ENCODE peak calls at places on chromosomes 5 and 9, in ten cellular contexts. T, S, O, J, Q, V, D, A, Z and B are unnamed samples.

GRCh38 chr5:1793301-1793740 is 6.3 kb downstream of the MRPL36 start:
- DNase-seq in T (no peak), S (no peak), O (no peak), J (no peak), Q (no peak), V (no peak), D (no peak), A (no peak), Z (no peak), B (no peak)

GRCh38 chr9:8784813-8785212 is 985.2 kb upstream of the DMAC1 start:
- DNase-seq in T (no peak), S (no peak), O (no peak), J (no peak), Q (no peak), V (no peak), D (no peak), A (no peak), Z (no peak), B (peak; percentile 21)

GRCh38 chr5:13746026-13746425 is 198.5 kb downstream of the DNAH5 start:
- DNase-seq in T (no peak), S (no peak), O (no peak), J (no peak), Q (no peak), V (no peak), D (no peak), A (no peak), Z (no peak), B (no peak)

GRCh38 chr5:140926211-140926902 is at the start of gene PCDHAC1:
- DNase-seq in T (peak; percentile 88), S (peak; percentile 64), O (no peak), J (peak; percentile 46), Q (peak; percentile 94), V (peak; percentile 78), D (peak; percentile 5), A (peak; percentile 93), Z (peak; percentile 98), B (peak; percentile 98)

GRCh38 chr5:72195581-72195980 is 88.3 kb downstream of the MAP1B start:
- DNase-seq in T (no peak), S (no peak), O (no peak), J (no peak), Q (no peak), V (no peak), D (no peak), A (no peak), Z (no peak), B (no peak)

GRCh38 chr9:111992523-111992922 is 95.9 kb downstream of the UGCG start:
- DNase-seq in T (no peak), S (no peak), O (peak; percentile 79), J (no peak), Q (no peak), V (no peak), D (no peak), A (no peak), Z (no peak), B (no peak)

GRCh38 chr5:81971086-81971693 is 633 bp upstream of the ATG10 start:
- DNase-seq in T (peak; percentile 14), S (no peak), O (no peak), J (peak; percentile 9), Q (no peak), V (no peak), D (no peak), A (peak; percentile 57), Z (no peak), B (peak; percentile 21)

GRCh38 chr9:81318571-81318970 is 370.8 kb downstream of the TLE1 start:
- DNase-seq in T (no peak), S (no peak), O (peak; percentile 60), J (no peak), Q (no peak), V (no peak), D (peak; percentile 29), A (no peak), Z (no peak), B (no peak)

GRCh38 chr9:114570742-114571141 is 16.8 kb upstream of the ATP6V1G1 start:
- DNase-seq in T (no peak), S (no peak), O (no peak), J (no peak), Q (no peak), V (no peak), D (no peak), A (no peak), Z (no peak), B (no peak)

GRCh38 chr9:107539427-107540154 is 50.0 kb upstream of the KLF4 start:
- DNase-seq in T (no peak), S (no peak), O (no peak), J (no peak), Q (no peak), V (no peak), D (no peak), A (no peak), Z (peak; percentile 54), B (peak; percentile 11)

GRCh38 chr5:131633830-131634229 is 1.2 kb downstream of the RAPGEF6 start:
- DNase-seq in T (no peak), S (no peak), O (no peak), J (no peak), Q (no peak), V (no peak), D (no peak), A (no peak), Z (no peak), B (no peak)

GRCh38 chr5:54385994-54386393 is 69.5 kb upstream of the HSPB3 start:
- DNase-seq in T (no peak), S (no peak), O (no peak), J (no peak), Q (no peak), V (no peak), D (no peak), A (no peak), Z (no peak), B (no peak)

GRCh38 chr5:142239394-142240159 is 85.2 kb downstream of the SPRY4 start:
- DNase-seq in T (no peak), S (no peak), O (no peak), J (no peak), Q (no peak), V (no peak), D (no peak), A (no peak), Z (no peak), B (no peak)

GRCh38 chr9:75974006-75974766 is 83.7 kb downstream of the PCSK5 start:
- DNase-seq in T (no peak), S (no peak), O (no peak), J (no peak), Q (no peak), V (peak; percentile 24), D (no peak), A (no peak), Z (no peak), B (no peak)

GRCh38 chr9:17082343-17082742 is 52.5 kb upstream of the CNTLN start:
- DNase-seq in T (no peak), S (no peak), O (no peak), J (no peak), Q (peak; percentile 16), V (no peak), D (no peak), A (no peak), Z (peak; percentile 60), B (peak; percentile 68)

GRCh38 chr5:55445817-55446216 is 88.9 kb downstream of the PLPP1 start:
- DNase-seq in T (no peak), S (no peak), O (no peak), J (no peak), Q (no peak), V (no peak), D (no peak), A (no peak), Z (no peak), B (no peak)

GRCh38 chr9:38700695-38701094 is 19.2 kb downstream of the FAM240B start:
- DNase-seq in T (no peak), S (no peak), O (no peak), J (no peak), Q (no peak), V (no peak), D (no peak), A (peak; percentile 77), Z (no peak), B (no peak)

GRCh38 chr9:91360551-91361293 is 996 bp downstream of the AUH start:
- DNase-seq in T (no peak), S (no peak), O (no peak), J (no peak), Q (no peak), V (no peak), D (no peak), A (no peak), Z (no peak), B (peak; percentile 56)

GRCh38 chr9:111700776-111701175 is 39.4 kb downstream of the GNG10 start:
- DNase-seq in T (no peak), S (no peak), O (no peak), J (peak; percentile 27), Q (no peak), V (no peak), D (no peak), A (no peak), Z (no peak), B (no peak)

GRCh38 chr9:123643518-123643917 is 286.4 kb downstream of the DENND1A start:
- DNase-seq in T (no peak), S (no peak), O (no peak), J (peak; percentile 85), Q (no peak), V (no peak), D (no peak), A (no peak), Z (no peak), B (no peak)

GRCh38 chr5:40112875-40113274 is 566.8 kb upstream of the PTGER4 start:
- DNase-seq in T (no peak), S (no peak), O (no peak), J (no peak), Q (no peak), V (no peak), D (no peak), A (no peak), Z (no peak), B (no peak)

GRCh38 chr9:101485873-101486692 is 47.6 kb upstream of the RNF20 start:
- DNase-seq in T (peak; percentile 44), S (peak; percentile 80), O (no peak), J (peak; percentile 67), Q (peak; percentile 47), V (peak; percentile 45), D (no peak), A (peak; percentile 69), Z (peak; percentile 57), B (peak; percentile 68)

GRCh38 chr9:136438909-136439549 is 616 bp downstream of the INPP5E start:
- DNase-seq in T (peak; percentile 21), S (peak; percentile 11), O (no peak), J (peak; percentile 35), Q (peak; percentile 31), V (no peak), D (peak; percentile 2), A (peak; percentile 45), Z (peak; percentile 38), B (peak; percentile 60)

GRCh38 chr5:2680979-2681378 is 70.5 kb downstream of the IRX2 start:
- DNase-seq in T (no peak), S (no peak), O (no peak), J (no peak), Q (no peak), V (no peak), D (no peak), A (no peak), Z (no peak), B (no peak)

GRCh38 chr5:167798427-167798826 is 493.0 kb upstream of the WWC1 start:
- DNase-seq in T (no peak), S (no peak), O (no peak), J (no peak), Q (no peak), V (no peak), D (no peak), A (no peak), Z (no peak), B (no peak)

GRCh38 chr5:76303917-76304316 is 99.2 kb upstream of the IQGAP2 start:
- DNase-seq in T (peak; percentile 32), S (peak; percentile 72), O (peak; percentile 84), J (peak; percentile 59), Q (no peak), V (no peak), D (no peak), A (no peak), Z (no peak), B (no peak)

GRCh38 chr5:164188733-164189148 is 683.3 kb downstream of the MAT2B start:
- DNase-seq in T (no peak), S (no peak), O (no peak), J (no peak), Q (peak; percentile 30), V (no peak), D (no peak), A (no peak), Z (no peak), B (peak; percentile 74)

GRCh38 chr5:54988817-54989216 is 3.4 kb upstream of the ESM1 start:
- DNase-seq in T (no peak), S (no peak), O (no peak), J (no peak), Q (no peak), V (no peak), D (no peak), A (no peak), Z (no peak), B (no peak)